ENCODE peak calls at places on chromosome 10, in six cellular contexts. Y is A549, Z is endothelial cell of umbilical vein, V is K562, B is WTC11, A is H1. W is an unnamed sample.

GRCh38 chr10:104835422-104835821 is 194.3 kb downstream of the SORCS3 start:
- DNase-seq in Y (no peak), A (no peak), B (no peak), Z (no peak), V (no peak), W (no peak)

GRCh38 chr10:116608683-116609594 is 11.8 kb upstream of the PNLIPRP2 start:
- DNase-seq in V (no peak), A (peak), Z (no peak), Y (no peak), B (peak), W (no peak)

GRCh38 chr10:47458466-47459154 is 25.3 kb downstream of the ANXA8 start:
- DNase-seq in B (no peak), A (peak), Z (no peak), Y (peak), V (no peak), W (no peak)

GRCh38 chr10:19629559-19629958 is 186.7 kb upstream of the PLXDC2 start:
- DNase-seq in A (no peak), Y (peak), Z (no peak), B (peak), V (no peak), W (no peak)

GRCh38 chr10:124477614-124478363 is 16.2 kb downstream of the LHPP start:
- DNase-seq in B (peak), Z (no peak), V (no peak), Y (no peak), A (no peak), W (peak)

GRCh38 chr10:3803295-3803883 is 18.4 kb upstream of the KLF6 start:
- DNase-seq in A (no peak), Z (no peak), V (peak), Y (peak), B (no peak), W (no peak)

GRCh38 chr10:45224219-45224841 is 91.1 kb downstream of the OR13A1 start:
- DNase-seq in B (no peak), V (no peak), Z (no peak), A (no peak), Y (no peak), W (no peak)

GRCh38 chr10:99976886-99977391 is 32.8 kb downstream of the DNMBP start:
- DNase-seq in V (no peak), A (no peak), Y (peak), B (no peak), Z (peak), W (no peak)

GRCh38 chr10:61548371-61548770 is 95.2 kb upstream of the TMEM26 start:
- DNase-seq in A (no peak), V (no peak), Z (no peak), B (no peak), Y (no peak), W (no peak)

GRCh38 chr10:22250897-22251605 is 33.2 kb upstream of the EBLN1 start:
- DNase-seq in A (no peak), Y (no peak), Z (peak), B (no peak), V (no peak), W (no peak)

GRCh38 chr10:118607768-118608354 is 12.4 kb upstream of the PRLHR start:
- DNase-seq in B (no peak), V (no peak), Y (no peak), Z (no peak), A (no peak), W (no peak)

GRCh38 chr10:17059197-17059688 is 70.4 kb downstream of the CUBN start:
- DNase-seq in B (no peak), Y (peak), V (no peak), Z (no peak), A (no peak), W (no peak)

GRCh38 chr10:98295401-98295811 is 27.4 kb upstream of the LOXL4 start:
- DNase-seq in V (no peak), Y (no peak), Z (no peak), A (no peak), B (no peak), W (no peak)

GRCh38 chr10:111034598-111035310 is 42.1 kb upstream of the ADRA2A start:
- DNase-seq in V (no peak), A (no peak), Y (no peak), B (no peak), Z (no peak), W (no peak)

GRCh38 chr10:114631678-114632417 is 26.2 kb downstream of the ABLIM1 start:
- DNase-seq in B (peak), A (peak), Z (peak), Y (no peak), V (peak), W (peak)

GRCh38 chr10:92076722-92077121 is 153.2 kb downstream of the BTAF1 start:
- DNase-seq in Z (peak), B (no peak), A (no peak), Y (no peak), V (no peak), W (no peak)

GRCh38 chr10:106384541-106384940 is 780.0 kb downstream of the SORCS1 start:
- DNase-seq in V (no peak), Z (no peak), B (no peak), Y (no peak), A (no peak), W (no peak)

GRCh38 chr10:50850576-50851340 is 34.7 kb downstream of the A1CF start:
- DNase-seq in Y (no peak), A (no peak), Z (peak), B (no peak), V (no peak), W (no peak)

GRCh38 chr10:16967866-16968721 is 150.9 kb upstream of the RSU1 start:
- DNase-seq in Z (peak), B (no peak), A (no peak), Y (peak), V (no peak), W (peak)

GRCh38 chr10:86666538-86666937 is 1.8 kb upstream of the LDB3 start:
- DNase-seq in V (no peak), B (no peak), Z (no peak), A (no peak), Y (no peak), W (no peak)

GRCh38 chr10:124105594-124105993 is 12.2 kb upstream of the CHST15 start:
- DNase-seq in V (no peak), Y (no peak), B (no peak), A (no peak), Z (no peak), W (no peak)

GRCh38 chr10:26540601-26541000 is 102.5 kb downstream of the APBB1IP start:
- DNase-seq in B (no peak), Y (no peak), V (no peak), Z (no peak), A (no peak), W (no peak)

GRCh38 chr10:71077796-71078453 is 134.4 kb upstream of the UNC5B start:
- DNase-seq in Z (no peak), V (no peak), A (peak), B (peak), Y (no peak), W (no peak)

GRCh38 chr10:61785410-61786105 is 115.9 kb upstream of the ARID5B start:
- DNase-seq in Z (no peak), B (no peak), V (peak), A (no peak), Y (no peak), W (no peak)

GRCh38 chr10:124703778-124704427 is 40.3 kb downstream of the FAM53B start:
- DNase-seq in Y (no peak), A (no peak), B (no peak), Z (peak), V (no peak), W (no peak)

GRCh38 chr10:59190332-59190731 is 13.9 kb downstream of the PHYHIPL start:
- DNase-seq in Y (no peak), Z (no peak), B (no peak), A (no peak), V (no peak), W (no peak)

GRCh38 chr10:93254180-93254847 is 180.6 kb downstream of the CYP26A1 start:
- DNase-seq in Y (no peak), A (no peak), V (no peak), B (no peak), Z (no peak), W (peak)

GRCh38 chr10:69872326-69872725 is 70.6 kb downstream of the COL13A1 start:
- DNase-seq in V (no peak), A (no peak), Y (no peak), Z (no peak), B (no peak), W (no peak)

GRCh38 chr10:33032354-33033254 is 74.6 kb upstream of the ITGB1 start:
- DNase-seq in B (no peak), V (no peak), A (no peak), Z (peak), Y (peak), W (peak)

GRCh38 chr10:101319241-101319915 is 34.6 kb upstream of the BTRC start:
- DNase-seq in B (peak), Y (no peak), A (no peak), V (no peak), Z (no peak), W (no peak)

GRCh38 chr10:29271877-29272276 is 17.0 kb upstream of the LYZL1 start:
- DNase-seq in Y (no peak), B (no peak), Z (no peak), V (no peak), A (no peak), W (no peak)

GRCh38 chr10:124285587-124286527 is 132.9 kb downstream of the OAT start:
- DNase-seq in B (peak), Z (no peak), V (no peak), Y (no peak), A (no peak), W (no peak)

GRCh38 chr10:50431118-50431517 is 179.8 kb upstream of the ASAH2 start:
- DNase-seq in A (no peak), Z (peak), V (no peak), B (no peak), Y (no peak), W (no peak)

GRCh38 chr10:61903991-61904350 is 2.5 kb downstream of the ARID5B start:
- DNase-seq in Y (no peak), A (no peak), V (no peak), Z (peak), B (no peak), W (no peak)

GRCh38 chr10:104641150-104642000 is at the start of gene SORCS3:
- DNase-seq in Z (no peak), V (no peak), B (peak), Y (peak), A (peak), W (no peak)

GRCh38 chr10:93542358-93542791 is 24.1 kb upstream of the FFAR4 start:
- DNase-seq in A (no peak), Y (peak), B (no peak), Z (peak), V (peak), W (no peak)

GRCh38 chr10:14450041-14450491 is 119.3 kb upstream of the FRMD4A start:
- DNase-seq in B (no peak), A (no peak), Z (no peak), Y (no peak), V (no peak), W (no peak)
- TF ChIP-seq JUN in B (no peak), A (no peak), Z (no peak), Y (no peak), V (no peak), W (no peak)

GRCh38 chr10:132334883-132335188 is 2.8 kb downstream of the LRRC27 start:
- DNase-seq in B (no peak), A (no peak), Z (no peak), Y (no peak), V (no peak), W (no peak)

GRCh38 chr10:132338876-132339275 is 6.9 kb downstream of the LRRC27 start:
- DNase-seq in Z (no peak), V (no peak), B (no peak), Y (no peak), A (no peak), W (no peak)

GRCh38 chr10:132336064-132336746 is 4.2 kb downstream of the LRRC27 start:
- DNase-seq in Y (no peak), B (no peak), Z (no peak), V (no peak), A (no peak), W (peak)

GRCh38 chr10:132335189-132336063 is 3.4 kb downstream of the LRRC27 start:
- DNase-seq in V (peak), A (no peak), B (no peak), Z (no peak), Y (peak), W (peak)

DNA sequence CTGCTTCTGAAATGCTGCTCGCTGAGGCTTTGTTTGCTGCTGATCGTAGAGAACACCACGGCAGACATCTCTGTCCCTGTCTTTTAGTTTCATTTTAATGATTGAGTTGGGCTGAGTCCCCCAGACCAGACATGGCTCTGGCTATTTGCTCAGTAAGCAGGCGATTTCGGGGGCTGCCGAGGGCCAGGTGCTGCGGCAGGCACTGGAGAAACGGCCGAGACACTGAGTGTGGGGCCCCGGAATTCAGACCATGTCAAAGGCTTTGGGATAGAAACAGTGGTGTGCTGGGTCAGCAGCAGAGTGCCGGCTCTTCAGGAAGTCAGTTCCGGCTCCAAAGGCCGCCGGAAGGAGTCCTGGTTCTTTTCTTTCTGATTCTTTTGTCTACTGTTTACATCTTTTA is 5.0 kb downstream of the LRRC27 start:
- DNase-seq in A (no peak), B (no peak), V (no peak), Z (peak), Y (no peak), W (no peak)
- TF ChIP-seq JUN in A (no peak), B (no peak), V (no peak), Z (no peak), Y (no peak), W (no peak)

GRCh38 chr10:128373831-128374230 is 247.6 kb upstream of the MKI67 start:
- DNase-seq in Y (no peak), V (no peak), A (no peak), B (no peak), Z (no peak), W (no peak)
- TF ChIP-seq JUN in Y (no peak), V (no peak), A (no peak), B (no peak), Z (no peak), W (no peak)

GRCh38 chr10:6280291-6280690 is 77.6 kb downstream of the PFKFB3 start:
- DNase-seq in Z (no peak), A (no peak), B (no peak), V (no peak), Y (peak), W (no peak)

GRCh38 chr10:6278519-6279120 is 75.9 kb downstream of the PFKFB3 start:
- DNase-seq in V (peak), Y (no peak), B (no peak), Z (no peak), A (no peak), W (no peak)

GRCh38 chr10:6283632-6284031 is 80.9 kb downstream of the PFKFB3 start:
- DNase-seq in B (no peak), A (no peak), V (no peak), Z (no peak), Y (peak), W (no peak)

GRCh38 chr10:6282454-6282958 is 79.8 kb downstream of the PFKFB3 start:
- DNase-seq in Y (no peak), A (no peak), V (no peak), B (no peak), Z (no peak), W (no peak)

GRCh38 chr10:6279540-6280267 is 77.0 kb downstream of the PFKFB3 start:
- DNase-seq in A (no peak), Z (peak), V (peak), Y (peak), B (peak), W (peak)
- TF ChIP-seq JUN in A (no peak), Z (no peak), V (no peak), Y (peak), B (no peak), W (no peak)

DNA sequence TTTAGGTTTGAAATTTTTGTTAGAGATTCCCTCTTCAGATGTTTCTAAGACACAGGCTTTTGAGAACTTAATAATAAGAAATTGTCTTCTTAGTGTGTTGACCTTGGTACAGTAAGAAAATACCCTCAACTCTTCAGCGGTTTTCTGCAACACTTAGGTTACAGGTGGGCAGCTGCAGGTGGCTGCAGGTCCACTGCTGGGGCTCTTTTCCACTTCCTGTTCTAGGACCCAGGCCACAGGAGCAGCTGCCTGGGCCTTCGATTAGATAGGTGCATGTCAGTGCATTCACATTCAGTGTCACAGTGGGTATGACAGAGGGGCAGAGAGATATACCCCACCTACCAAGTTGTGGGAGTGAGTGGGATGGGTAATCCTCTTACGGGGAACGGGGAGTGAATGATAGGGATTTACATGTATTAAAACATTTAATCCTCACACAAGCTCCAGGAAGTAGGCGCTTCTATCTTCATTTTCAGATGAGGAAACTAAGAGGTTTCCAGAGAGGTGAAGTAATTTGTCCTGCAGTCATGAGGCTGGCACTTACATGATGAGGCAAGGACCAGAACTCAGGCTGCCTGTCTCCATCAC is 20.2 kb upstream of the SUV39H2 start:
- DNase-seq in Z (no peak), Y (no peak), B (no peak), V (no peak), A (no peak), W (no peak)
- TF ChIP-seq JUN in Z (no peak), Y (no peak), B (no peak), V (no peak), A (no peak), W (no peak)

DNA sequence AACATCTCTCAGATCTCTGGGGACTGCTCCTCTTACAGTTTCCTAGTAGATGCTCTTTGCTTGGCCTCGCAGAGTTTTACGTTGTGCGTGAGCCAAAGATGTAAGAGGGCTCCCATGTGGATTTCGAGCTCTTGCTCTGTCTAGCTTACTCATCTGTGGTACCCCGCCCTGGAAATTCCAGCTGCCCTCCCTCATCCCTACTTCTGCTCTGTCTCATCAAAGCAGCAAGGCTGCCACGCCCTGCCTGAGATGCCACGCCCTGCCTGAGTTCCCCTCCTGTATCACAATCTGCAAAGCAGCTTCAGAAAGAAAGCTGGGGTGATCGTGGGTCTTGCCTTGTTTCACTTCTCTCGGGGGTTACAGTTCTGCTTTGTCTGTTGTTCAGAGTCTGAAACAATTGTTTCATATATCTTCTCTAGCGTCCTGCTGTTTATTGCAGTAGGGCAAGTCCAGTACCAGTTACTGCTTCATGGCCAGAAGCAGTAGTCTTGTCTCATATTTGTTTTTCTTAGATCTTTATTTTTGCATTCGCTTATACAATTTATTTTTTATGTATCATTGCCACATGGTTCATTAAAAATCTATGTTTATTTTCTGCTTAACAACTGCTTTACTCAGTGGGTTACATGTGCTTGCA is 36.1 kb upstream of the CCNY start:
- DNase-seq in Y (peak), A (no peak), Z (no peak), B (no peak), V (peak), W (no peak)
- TF ChIP-seq JUN in Y (peak), A (no peak), Z (no peak), B (no peak), V (no peak), W (no peak)

DNA sequence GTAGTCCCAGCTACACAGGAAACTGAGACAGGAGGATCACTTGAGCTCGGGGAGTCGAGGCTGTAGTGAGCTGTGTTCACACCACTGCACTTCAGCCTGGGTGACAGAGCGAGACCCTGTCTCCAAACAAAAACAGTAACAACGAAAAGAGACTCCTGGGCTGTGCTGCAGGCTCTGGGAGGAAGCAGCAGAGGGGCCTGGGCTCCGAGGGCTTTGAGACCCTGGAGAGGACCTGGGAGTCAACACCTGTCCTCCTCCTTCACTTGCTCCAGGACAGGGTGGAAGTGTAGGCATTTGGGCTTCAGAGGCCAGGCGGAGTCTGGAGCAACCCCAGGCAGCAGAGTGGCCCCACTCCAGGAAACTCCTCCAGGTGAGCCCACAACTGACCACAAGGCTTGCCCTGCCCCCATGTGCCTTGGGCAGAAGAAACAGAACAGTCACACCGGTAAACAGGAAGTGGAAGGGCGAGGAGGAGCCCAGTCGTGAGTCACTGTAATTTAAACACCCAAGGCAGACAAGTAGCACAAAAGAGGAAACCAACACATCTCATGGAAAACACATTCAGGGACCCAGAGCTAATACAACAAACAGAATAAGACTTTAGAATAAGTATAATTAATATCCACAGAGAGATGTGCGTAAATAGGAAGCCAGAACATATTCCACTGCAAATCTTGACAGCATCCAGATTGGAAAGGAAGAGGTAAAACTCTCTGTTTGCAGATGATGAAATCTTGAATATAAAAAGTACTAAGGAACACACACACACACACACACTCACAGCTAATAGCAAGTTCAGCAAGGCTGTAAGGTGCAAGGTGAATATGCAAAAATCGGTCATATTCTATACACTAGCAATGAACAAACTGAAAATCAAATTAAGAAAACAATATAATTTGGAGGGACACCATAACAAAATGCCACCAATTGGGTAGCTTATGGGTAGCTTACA is 20.5 kb upstream of the RASGEF1A start:
- DNase-seq in Z (peak), Y (peak), A (no peak), B (no peak), V (peak), W (no peak)
- TF ChIP-seq JUN in Z (no peak), Y (no peak), A (no peak), B (no peak), V (no peak), W (no peak)